ENCODE peak calls at places on chromosomes 11 and 22, in seven cellular contexts. One of them, this sample, is unnamed.

GRCh38 chr11:67371549-67372231 is 1.7 kb downstream of the CLCF1 start:
- DNase-seq in GM23248: peak
- DNase-seq in LoVo: no peak
- DNase-seq in memory B cell: no peak
- DNase-seq in stimulated activated CD4-positive, alpha-beta T cell treated with anti-CD3 and anti-CD28 coated beads, Interleukin-1b, Interleukin-23, amount 100 ng/mL, for 1 hour: no peak
- DNase-seq in osteocyte: no peak
- DNase-seq in mesenchymal stem cell: peak
- DNase-seq in this sample: peak

GRCh38 chr22:25368271-25368670 is 148.8 kb downstream of the CRYBB2 start:
- DNase-seq in GM23248: peak
- DNase-seq in stimulated activated CD4-positive, alpha-beta T cell treated with anti-CD3 and anti-CD28 coated beads, Interleukin-1b, Interleukin-23, amount 100 ng/mL, for 1 hour: no peak
- DNase-seq in mesenchymal stem cell: peak
- DNase-seq in osteocyte: no peak
- DNase-seq in memory B cell: no peak
- DNase-seq in LoVo: peak
- DNase-seq in this sample: no peak

GRCh38 chr11:2217211-2218081 is 45.8 kb upstream of the TH start:
- DNase-seq in osteocyte: peak
- DNase-seq in GM23248: no peak
- DNase-seq in stimulated activated CD4-positive, alpha-beta T cell treated with anti-CD3 and anti-CD28 coated beads, Interleukin-1b, Interleukin-23, amount 100 ng/mL, for 1 hour: no peak
- DNase-seq in LoVo: no peak
- DNase-seq in memory B cell: no peak
- DNase-seq in mesenchymal stem cell: no peak
- DNase-seq in this sample: no peak

GRCh38 chr11:20360650-20361049 is 2.9 kb upstream of the HTATIP2 start:
- DNase-seq in GM23248: peak
- DNase-seq in memory B cell: peak
- DNase-seq in stimulated activated CD4-positive, alpha-beta T cell treated with anti-CD3 and anti-CD28 coated beads, Interleukin-1b, Interleukin-23, amount 100 ng/mL, for 1 hour: no peak
- DNase-seq in LoVo: peak
- DNase-seq in osteocyte: no peak
- DNase-seq in mesenchymal stem cell: peak
- DNase-seq in this sample: no peak

GRCh38 chr22:46830001-46830715 is 67.7 kb downstream of the TBC1D22A start:
- DNase-seq in osteocyte: no peak
- DNase-seq in GM23248: peak
- DNase-seq in mesenchymal stem cell: peak
- DNase-seq in LoVo: peak
- DNase-seq in memory B cell: no peak
- DNase-seq in stimulated activated CD4-positive, alpha-beta T cell treated with anti-CD3 and anti-CD28 coated beads, Interleukin-1b, Interleukin-23, amount 100 ng/mL, for 1 hour: no peak
- DNase-seq in this sample: no peak

GRCh38 chr22:31093090-31093850 is 12.2 kb downstream of the SMTN start:
- DNase-seq in GM23248: no peak
- DNase-seq in mesenchymal stem cell: no peak
- DNase-seq in LoVo: no peak
- DNase-seq in memory B cell: no peak
- DNase-seq in osteocyte: no peak
- DNase-seq in stimulated activated CD4-positive, alpha-beta T cell treated with anti-CD3 and anti-CD28 coated beads, Interleukin-1b, Interleukin-23, amount 100 ng/mL, for 1 hour: no peak
- DNase-seq in this sample: peak

GRCh38 chr11:45896392-45897068 is 10.5 kb downstream of the FREY1 start:
- DNase-seq in mesenchymal stem cell: no peak
- DNase-seq in GM23248: no peak
- DNase-seq in osteocyte: no peak
- DNase-seq in memory B cell: no peak
- DNase-seq in LoVo: no peak
- DNase-seq in stimulated activated CD4-positive, alpha-beta T cell treated with anti-CD3 and anti-CD28 coated beads, Interleukin-1b, Interleukin-23, amount 100 ng/mL, for 1 hour: no peak
- DNase-seq in this sample: no peak

GRCh38 chr11:118618115-118618990 is 10.9 kb downstream of the PHLDB1 start:
- DNase-seq in mesenchymal stem cell: peak
- DNase-seq in memory B cell: no peak
- DNase-seq in osteocyte: no peak
- DNase-seq in LoVo: no peak
- DNase-seq in GM23248: peak
- DNase-seq in stimulated activated CD4-positive, alpha-beta T cell treated with anti-CD3 and anti-CD28 coated beads, Interleukin-1b, Interleukin-23, amount 100 ng/mL, for 1 hour: no peak
- DNase-seq in this sample: no peak

GRCh38 chr11:67293090-67293489 is 4.0 kb downstream of the ANKRD13D start:
- DNase-seq in GM23248: peak
- DNase-seq in LoVo: no peak
- DNase-seq in stimulated activated CD4-positive, alpha-beta T cell treated with anti-CD3 and anti-CD28 coated beads, Interleukin-1b, Interleukin-23, amount 100 ng/mL, for 1 hour: no peak
- DNase-seq in osteocyte: no peak
- DNase-seq in mesenchymal stem cell: peak
- DNase-seq in memory B cell: no peak
- DNase-seq in this sample: no peak

GRCh38 chr11:70074701-70075100 is 3.4 kb upstream of the ANO1 start:
- DNase-seq in mesenchymal stem cell: no peak
- DNase-seq in LoVo: no peak
- DNase-seq in GM23248: no peak
- DNase-seq in stimulated activated CD4-positive, alpha-beta T cell treated with anti-CD3 and anti-CD28 coated beads, Interleukin-1b, Interleukin-23, amount 100 ng/mL, for 1 hour: no peak
- DNase-seq in osteocyte: no peak
- DNase-seq in memory B cell: no peak
- DNase-seq in this sample: no peak

GRCh38 chr22:17319541-17319940 is 49.7 kb upstream of the CECR2 start:
- DNase-seq in mesenchymal stem cell: no peak
- DNase-seq in LoVo: no peak
- DNase-seq in stimulated activated CD4-positive, alpha-beta T cell treated with anti-CD3 and anti-CD28 coated beads, Interleukin-1b, Interleukin-23, amount 100 ng/mL, for 1 hour: no peak
- DNase-seq in osteocyte: no peak
- DNase-seq in GM23248: no peak
- DNase-seq in memory B cell: no peak
- DNase-seq in this sample: no peak